ENCODE peak calls at places on chromosomes 6 and 20, in seven cellular contexts. B, M, R, S, H, A and F are unnamed samples.
A peak's percentile ranks its signal among the peaks of the same experiment; 100 is the strongest.

GRCh38 chr20:2767768-2768631 is 32.4 kb downstream of the CPXM1 start:
- DNase-seq in B (no peak), M (no peak), R (no peak), S (no peak), H (no peak), A (peak; percentile 61), F (no peak)

GRCh38 chr6:109454483-109455160 is 950 bp downstream of the MICAL1 start:
- DNase-seq in B (no peak), M (no peak), R (peak; percentile 50), S (no peak), H (peak; percentile 52), A (no peak), F (peak; percentile 21)

GRCh38 chr20:46764068-46764467 is 54.6 kb downstream of the SLC2A10 start:
- DNase-seq in B (no peak), M (no peak), R (no peak), S (no peak), H (no peak), A (no peak), F (no peak)

GRCh38 chr6:79031821-79032590 is 46.0 kb downstream of the PHIP start:
- DNase-seq in B (no peak), M (no peak), R (no peak), S (no peak), H (no peak), A (no peak), F (no peak)

GRCh38 chr6:41535766-41536165 is 10.4 kb upstream of the FOXP4 start:
- DNase-seq in B (no peak), M (no peak), R (no peak), S (no peak), H (no peak), A (no peak), F (no peak)

GRCh38 chr20:49424536-49424935 is 57.9 kb downstream of the KCNB1 start:
- DNase-seq in B (no peak), M (no peak), R (no peak), S (no peak), H (peak; percentile 95), A (no peak), F (peak; percentile 9)

GRCh38 chr6:34924831-34925613 is 36.0 kb downstream of the ANKS1A start:
- DNase-seq in B (no peak), M (no peak), R (no peak), S (no peak), H (no peak), A (no peak), F (no peak)

GRCh38 chr6:169857343-169858292 is 106.2 kb downstream of the ERMARD start:
- DNase-seq in B (no peak), M (no peak), R (no peak), S (no peak), H (no peak), A (no peak), F (no peak)

GRCh38 chr6:31403283-31403989 is at the start of gene MICA:
- DNase-seq in B (peak; percentile 78), M (peak; percentile 93), R (peak; percentile 50), S (peak; percentile 93), H (peak; percentile 78), A (peak; percentile 92), F (peak; percentile 94)

GRCh38 chr20:63595416-63596127 is 21.5 kb upstream of the HELZ2 start:
- DNase-seq in B (no peak), M (no peak), R (no peak), S (no peak), H (no peak), A (no peak), F (no peak)

GRCh38 chr6:120671519-120671918 is 662.8 kb downstream of the TBC1D32 start:
- DNase-seq in B (peak; percentile 11), M (peak; percentile 72), R (no peak), S (no peak), H (no peak), A (no peak), F (no peak)

GRCh38 chr20:21557246-21557982 is 43.5 kb upstream of the NKX2-2 start:
- DNase-seq in B (no peak), M (no peak), R (no peak), S (no peak), H (no peak), A (no peak), F (no peak)

GRCh38 chr6:148770408-148771211 is 23.8 kb downstream of the UST start:
- DNase-seq in B (no peak), M (no peak), R (no peak), S (no peak), H (no peak), A (no peak), F (no peak)

GRCh38 chr20:22763257-22763906 is 179.0 kb upstream of the FOXA2 start:
- DNase-seq in B (no peak), M (no peak), R (no peak), S (peak; percentile 55), H (no peak), A (peak; percentile 56), F (no peak)

GRCh38 chr20:31567380-31567720 is 37.7 kb upstream of the ID1 start:
- DNase-seq in B (no peak), M (no peak), R (no peak), S (no peak), H (no peak), A (no peak), F (no peak)

GRCh38 chr6:168229368-168229752 is 90.2 kb downstream of the DACT2 start:
- DNase-seq in B (no peak), M (no peak), R (no peak), S (no peak), H (no peak), A (no peak), F (no peak)

GRCh38 chr6:11413728-11414127 is 123.8 kb upstream of the TMEM170B start:
- DNase-seq in B (no peak), M (no peak), R (no peak), S (no peak), H (no peak), A (no peak), F (no peak)

GRCh38 chr6:85996034-85996375 is 353.3 kb upstream of the SYNCRIP start:
- DNase-seq in B (no peak), M (no peak), R (no peak), S (no peak), H (no peak), A (no peak), F (no peak)

GRCh38 chr6:133894795-133895401 is 6.0 kb downstream of the TCF21 start:
- DNase-seq in B (no peak), M (no peak), R (no peak), S (no peak), H (no peak), A (no peak), F (no peak)

GRCh38 chr6:36953931-36954261 is 642 bp upstream of the PI16 start:
- DNase-seq in B (no peak), M (no peak), R (no peak), S (no peak), H (no peak), A (no peak), F (no peak)

GRCh38 chr6:146026873-146027272 is 2.0 kb upstream of the GRM1 start:
- DNase-seq in B (no peak), M (no peak), R (no peak), S (no peak), H (no peak), A (no peak), F (no peak)

GRCh38 chr6:158389188-158389919 is 77.1 kb downstream of the TULP4 start:
- DNase-seq in B (no peak), M (no peak), R (no peak), S (no peak), H (no peak), A (no peak), F (no peak)

GRCh38 chr6:159726196-159726917 is 949 bp upstream of the WTAP start:
- DNase-seq in B (no peak), M (no peak), R (no peak), S (no peak), H (no peak), A (no peak), F (no peak)

GRCh38 chr20:14792915-14793314 is 455.5 kb upstream of the FLRT3 start:
- DNase-seq in B (no peak), M (no peak), R (no peak), S (no peak), H (no peak), A (no peak), F (no peak)